ENCODE peak calls at places on chromosomes 12 and 14, in ten cellular contexts. I is endothelial cell, B is brain microvascular endothelial cell, Y is AG10803, K is CD14-positive monocyte, T is cardiac fibroblast, G is MCF 10A, S is epithelial cell of esophagus, Z is IMR-90, V is HFFc6. Q is an unnamed sample.
A peak's percentile ranks its signal among the peaks of the same experiment; 100 is the strongest.

GRCh38 chr14:74940956-74941565 is 14.3 kb downstream of the PGF start:
- DNase-seq in I (no peak), B (no peak), Y (no peak), K (no peak), T (no peak), G (no peak), S (no peak), Z (no peak), V (no peak), Q (no peak)

GRCh38 chr12:24950231-24950834 is 1.4 kb upstream of the BCAT1 start:
- DNase-seq in I (no peak), B (no peak), Y (no peak), K (no peak), T (no peak), G (no peak), S (no peak), Z (no peak), V (no peak), Q (no peak)

GRCh38 chr12:29245246-29245645 is 96.2 kb downstream of the FAR2 start:
- DNase-seq in I (no peak), B (no peak), Y (peak; percentile 8), K (no peak), T (no peak), G (no peak), S (no peak), Z (peak; percentile 11), V (no peak), Q (no peak)

GRCh38 chr12:120684523-120684932 is 2.4 kb upstream of the MLEC start:
- DNase-seq in I (no peak), B (peak; percentile 12), Y (peak; percentile 48), K (peak; percentile 73), T (no peak), G (peak; percentile 81), S (peak; percentile 87), Z (peak; percentile 26), V (peak; percentile 52), Q (no peak)

GRCh38 chr14:77353469-77354141 is 23.3 kb downstream of the TMED8 start:
- DNase-seq in I (no peak), B (no peak), Y (no peak), K (no peak), T (no peak), G (no peak), S (no peak), Z (no peak), V (no peak), Q (no peak)

GRCh38 chr14:56491299-56492285 is 88.0 kb upstream of the TMEM260 start:
- DNase-seq in I (peak; percentile 69), B (peak; percentile 65), Y (peak; percentile 34), K (no peak), T (peak; percentile 58), G (peak; percentile 49), S (peak; percentile 63), Z (peak; percentile 49), V (peak; percentile 43), Q (no peak)

GRCh38 chr14:95515523-95516517 is 630 bp downstream of the SYNE3 start:
- DNase-seq in I (peak; percentile 61), B (no peak), Y (peak; percentile 46), K (peak; percentile 89), T (peak; percentile 66), G (peak; percentile 49), S (peak; percentile 26), Z (peak; percentile 45), V (peak; percentile 49), Q (no peak)

GRCh38 chr12:53518381-53518780 is 11.1 kb upstream of the NPFF start:
- DNase-seq in I (no peak), B (no peak), Y (no peak), K (no peak), T (peak; percentile 30), G (peak; percentile 39), S (no peak), Z (peak; percentile 41), V (peak; percentile 27), Q (no peak)

GRCh38 chr14:67557656-67558055 is 24.6 kb downstream of the PLEKHH1 start:
- DNase-seq in I (no peak), B (no peak), Y (no peak), K (no peak), T (no peak), G (no peak), S (no peak), Z (no peak), V (no peak), Q (no peak)

GRCh38 chr12:51192284-51192671 is 19.3 kb upstream of the TFCP2 start:
- DNase-seq in I (no peak), B (no peak), Y (no peak), K (no peak), T (no peak), G (no peak), S (no peak), Z (no peak), V (no peak), Q (no peak)

GRCh38 chr12:22715254-22715653 is 90.3 kb downstream of the ETNK1 start:
- DNase-seq in I (no peak), B (no peak), Y (no peak), K (no peak), T (no peak), G (no peak), S (no peak), Z (no peak), V (no peak), Q (no peak)

GRCh38 chr12:22712083-22712482 is 87.1 kb downstream of the ETNK1 start:
- DNase-seq in I (no peak), B (no peak), Y (no peak), K (no peak), T (no peak), G (no peak), S (no peak), Z (no peak), V (no peak), Q (no peak)

DNA sequence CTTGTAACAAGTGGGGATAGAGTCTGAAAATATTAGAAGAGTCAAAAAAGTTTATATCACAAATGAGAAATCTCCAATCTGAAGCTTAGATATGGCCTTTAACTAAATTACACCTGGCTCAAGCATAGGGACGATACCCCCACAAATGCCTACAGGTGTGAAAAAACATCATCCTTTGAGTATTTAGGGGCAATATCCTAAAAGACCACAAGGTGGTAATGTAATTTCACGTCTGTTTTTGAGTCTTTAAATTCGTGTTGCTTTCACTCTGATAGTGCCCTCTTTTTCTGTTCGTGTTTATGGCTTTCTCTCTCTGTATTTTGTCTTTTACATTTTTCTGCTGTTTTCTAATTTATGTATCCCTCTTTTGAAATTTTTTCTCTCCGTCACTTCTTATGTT is 84.3 kb downstream of the ETNK1 start:
- DNase-seq in I (no peak), B (no peak), Y (peak; percentile 32), K (no peak), T (peak; percentile 15), G (peak; percentile 38), S (peak; percentile 33), Z (no peak), V (no peak), Q (no peak)
- TF ChIP-seq CTCF in I (peak; percentile 63), B (peak; percentile 58), Y (peak; percentile 63), K (peak; percentile 64), T (peak; percentile 35), G (peak; percentile 38), S (peak; percentile 34), Z (peak; percentile 29), V (peak; percentile 75), Q (peak; percentile 66)

DNA sequence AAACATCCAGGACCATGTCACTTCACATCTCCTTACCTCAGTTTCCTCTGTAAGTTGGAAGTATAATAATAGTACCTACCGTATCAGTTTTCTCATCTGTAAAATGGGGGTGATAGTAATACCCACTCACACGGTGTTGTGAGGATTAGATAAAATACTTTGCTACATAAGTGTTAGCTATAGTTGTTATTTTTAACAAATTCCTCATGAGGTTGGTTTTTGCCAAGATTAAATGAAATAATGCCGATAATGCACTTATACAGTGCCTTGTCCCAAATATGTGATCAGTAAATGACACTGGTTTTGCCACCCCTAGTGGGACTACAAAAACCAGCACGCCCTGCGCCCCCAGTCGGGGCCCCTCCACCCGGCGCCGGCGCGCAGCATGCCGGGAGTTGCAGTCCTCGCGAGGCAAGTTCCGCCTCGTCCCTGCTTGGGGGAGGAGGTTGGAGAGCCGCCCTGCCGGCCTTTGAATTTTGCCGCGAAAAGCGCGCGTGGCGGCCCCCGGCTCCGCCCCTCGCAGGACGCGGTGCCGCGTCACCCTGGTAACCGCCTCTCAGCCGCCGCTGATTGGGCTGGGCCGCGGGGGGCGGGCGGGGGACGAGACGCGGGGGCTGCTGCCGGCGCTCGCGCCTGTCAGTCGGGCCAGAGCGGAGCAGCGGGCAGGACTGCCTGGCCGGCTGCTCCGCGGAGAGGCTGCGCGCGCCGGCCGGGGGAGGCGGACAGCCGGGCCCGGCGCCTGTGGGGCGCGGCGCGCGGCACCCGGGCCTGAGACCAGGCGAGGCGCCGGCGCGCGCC is at the start of gene FAM222A:
- DNase-seq in I (peak; percentile 99), B (peak; percentile 92), Y (peak; percentile 93), K (peak; percentile 94), T (peak; percentile 98), G (peak; percentile 91), S (peak; percentile 95), Z (peak; percentile 93), V (peak; percentile 94), Q (peak; percentile 99)
- TF ChIP-seq CTCF in I (no peak), B (peak; percentile 8), Y (peak; percentile 23), K (no peak), T (peak; percentile 10), G (no peak), S (no peak), Z (no peak), V (peak; percentile 55), Q (peak; percentile 11)

DNA sequence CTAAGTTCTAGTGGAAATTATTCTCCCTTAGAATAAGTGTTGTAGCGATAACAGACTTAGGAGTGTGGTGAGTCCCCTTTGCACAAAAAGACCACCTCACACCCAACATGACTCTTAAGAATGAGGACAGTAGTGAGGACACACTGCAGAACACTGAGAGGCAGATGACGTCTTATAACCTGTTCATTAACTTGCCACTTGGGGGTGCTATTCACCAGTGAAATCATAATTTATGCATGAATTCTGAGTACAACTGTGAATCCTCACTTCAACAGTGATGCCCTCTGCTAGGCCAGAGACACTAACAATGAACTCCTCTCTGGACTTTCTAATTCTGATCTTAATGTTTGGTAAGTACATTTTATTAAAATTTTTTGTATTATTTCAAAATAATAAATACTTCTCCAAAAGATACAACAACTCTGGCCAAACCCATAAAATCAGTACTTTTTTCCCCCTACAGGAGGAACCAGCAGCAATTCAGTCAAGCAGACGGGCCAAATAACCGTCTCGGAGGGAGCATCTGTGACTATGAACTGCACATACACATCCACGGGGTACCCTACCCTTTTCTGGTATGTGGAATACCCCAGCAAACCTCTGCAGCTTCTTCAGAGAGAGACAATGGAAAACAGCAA is 274.7 kb downstream of the DAD1 start:
- DNase-seq in I (peak; percentile 49), B (peak; percentile 63), Y (peak; percentile 38), K (no peak), T (peak; percentile 61), G (peak; percentile 70), S (peak; percentile 73), Z (peak; percentile 62), V (peak; percentile 47), Q (no peak)
- TF ChIP-seq CTCF in I (peak; percentile 84), B (peak; percentile 66), Y (peak; percentile 76), K (peak; percentile 86), T (peak; percentile 55), G (peak; percentile 67), S (peak; percentile 69), Z (peak; percentile 65), V (peak; percentile 86), Q (peak; percentile 72)

DNA sequence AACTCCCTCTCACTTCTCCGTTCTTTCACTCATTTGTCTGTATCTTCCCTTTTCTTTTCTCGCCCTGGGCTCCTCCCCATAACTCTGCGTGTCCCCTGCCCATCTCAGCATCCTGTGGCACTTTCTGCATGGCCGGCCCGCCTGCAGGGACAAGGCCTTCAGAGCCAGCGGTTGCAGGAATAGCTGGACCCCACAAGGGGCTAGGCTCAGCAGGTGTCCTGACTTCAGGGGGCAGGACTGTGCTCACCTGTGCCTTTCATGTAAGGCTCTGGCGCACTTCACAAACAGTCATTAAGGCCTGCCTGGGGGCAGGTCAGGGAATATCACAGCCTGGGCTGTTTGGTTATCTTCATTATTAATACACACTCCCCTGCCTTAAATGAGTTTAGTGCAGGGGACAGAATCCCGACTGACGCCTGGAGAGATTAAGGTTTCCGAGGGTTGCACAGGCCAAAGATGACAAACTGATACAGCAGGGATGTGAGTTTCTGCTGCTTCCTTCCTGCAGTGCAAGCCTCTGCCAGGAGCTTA is 768.8 kb upstream of the TBX3 start:
- DNase-seq in I (no peak), B (no peak), Y (no peak), K (no peak), T (no peak), G (no peak), S (no peak), Z (no peak), V (no peak), Q (no peak)
- TF ChIP-seq CTCF in I (no peak), B (no peak), Y (no peak), K (no peak), T (no peak), G (no peak), S (no peak), Z (no peak), V (no peak), Q (no peak)